ENCODE peak calls at places on chromosomes 6 and 20, in eight cellular contexts. One of them, this sample, is unnamed.
A peak's percentile ranks its signal among the peaks of the same experiment; 100 is the strongest.

GRCh38 chr20:24785141-24785924 is 163.7 kb upstream of the CST7 start:
- DNase-seq in fibroblast of lung: peak; percentile 90
- DNase-seq in H9: no peak
- DNase-seq in stomach: no peak
- DNase-seq in fibroblast of villous mesenchyme: no peak
- DNase-seq in HL-60: no peak
- DNase-seq in psoas muscle: no peak
- DNase-seq in B cell: no peak
- DNase-seq in this sample: no peak

GRCh38 chr20:57756921-57757320 is 47.1 kb upstream of the PMEPA1 start:
- DNase-seq in fibroblast of lung: no peak
- DNase-seq in H9: no peak
- DNase-seq in stomach: no peak
- DNase-seq in fibroblast of villous mesenchyme: no peak
- DNase-seq in HL-60: no peak
- DNase-seq in psoas muscle: no peak
- DNase-seq in B cell: no peak
- DNase-seq in this sample: no peak

GRCh38 chr6:143400258-143401059 is 50.0 kb downstream of the ADAT2 start:
- DNase-seq in fibroblast of lung: peak; percentile 44
- DNase-seq in H9: no peak
- DNase-seq in stomach: peak; percentile 36
- DNase-seq in fibroblast of villous mesenchyme: no peak
- DNase-seq in HL-60: peak; percentile 6
- DNase-seq in psoas muscle: no peak
- DNase-seq in B cell: no peak
- DNase-seq in this sample: no peak

GRCh38 chr20:584375-585301 is 25.5 kb downstream of the TCF15 start:
- DNase-seq in fibroblast of lung: no peak
- DNase-seq in H9: no peak
- DNase-seq in stomach: no peak
- DNase-seq in fibroblast of villous mesenchyme: no peak
- DNase-seq in HL-60: peak; percentile 8
- DNase-seq in psoas muscle: no peak
- DNase-seq in B cell: no peak
- DNase-seq in this sample: no peak

GRCh38 chr6:20424679-20425078 is 23.0 kb downstream of the E2F3 start:
- DNase-seq in fibroblast of lung: no peak
- DNase-seq in H9: no peak
- DNase-seq in stomach: no peak
- DNase-seq in fibroblast of villous mesenchyme: peak; percentile 52
- DNase-seq in HL-60: no peak
- DNase-seq in psoas muscle: no peak
- DNase-seq in B cell: no peak
- DNase-seq in this sample: no peak

GRCh38 chr6:109834595-109835437 is 143.3 kb upstream of the GPR6 start:
- DNase-seq in fibroblast of lung: no peak
- DNase-seq in H9: no peak
- DNase-seq in stomach: no peak
- DNase-seq in fibroblast of villous mesenchyme: no peak
- DNase-seq in HL-60: no peak
- DNase-seq in psoas muscle: no peak
- DNase-seq in B cell: no peak
- DNase-seq in this sample: no peak

GRCh38 chr6:63802606-63803206 is 167.1 kb downstream of the PHF3 start:
- DNase-seq in fibroblast of lung: peak; percentile 17
- DNase-seq in H9: no peak
- DNase-seq in stomach: no peak
- DNase-seq in fibroblast of villous mesenchyme: peak; percentile 56
- DNase-seq in HL-60: no peak
- DNase-seq in psoas muscle: no peak
- DNase-seq in B cell: no peak
- DNase-seq in this sample: no peak

GRCh38 chr6:41411961-41412360 is 76.6 kb downstream of the NCR2 start:
- DNase-seq in fibroblast of lung: peak; percentile 11
- DNase-seq in H9: no peak
- DNase-seq in stomach: no peak
- DNase-seq in fibroblast of villous mesenchyme: no peak
- DNase-seq in HL-60: no peak
- DNase-seq in psoas muscle: no peak
- DNase-seq in B cell: no peak
- DNase-seq in this sample: no peak

GRCh38 chr20:3931664-3932063 is 42.5 kb downstream of the PANK2 start:
- DNase-seq in fibroblast of lung: peak; percentile 51
- DNase-seq in H9: no peak
- DNase-seq in stomach: no peak
- DNase-seq in fibroblast of villous mesenchyme: no peak
- DNase-seq in HL-60: no peak
- DNase-seq in psoas muscle: no peak
- DNase-seq in B cell: no peak
- DNase-seq in this sample: no peak

GRCh38 chr6:2524090-2524489 is 226.6 kb downstream of the MYLK4 start:
- DNase-seq in fibroblast of lung: no peak
- DNase-seq in H9: no peak
- DNase-seq in stomach: no peak
- DNase-seq in fibroblast of villous mesenchyme: no peak
- DNase-seq in HL-60: no peak
- DNase-seq in psoas muscle: no peak
- DNase-seq in B cell: no peak
- DNase-seq in this sample: peak; percentile 13
- TF ChIP-seq CTCF in fibroblast of lung: peak; percentile 39
- TF ChIP-seq CTCF in H9: peak; percentile 51
- TF ChIP-seq CTCF in stomach: no peak
- TF ChIP-seq CTCF in fibroblast of villous mesenchyme: peak; percentile 13
- TF ChIP-seq CTCF in HL-60: peak; percentile 26
- TF ChIP-seq CTCF in psoas muscle: no peak
- TF ChIP-seq CTCF in B cell: no peak
- TF ChIP-seq CTCF in this sample: no peak

GRCh38 chr20:16806061-16806460 is 57.9 kb downstream of the OTOR start:
- DNase-seq in fibroblast of lung: no peak
- DNase-seq in H9: no peak
- DNase-seq in stomach: no peak
- DNase-seq in fibroblast of villous mesenchyme: no peak
- DNase-seq in HL-60: no peak
- DNase-seq in psoas muscle: no peak
- DNase-seq in B cell: no peak
- DNase-seq in this sample: no peak

GRCh38 chr20:16803965-16804792 is 56.0 kb downstream of the OTOR start:
- DNase-seq in fibroblast of lung: peak; percentile 33
- DNase-seq in H9: peak; percentile 67
- DNase-seq in stomach: peak; percentile 54
- DNase-seq in fibroblast of villous mesenchyme: peak; percentile 58
- DNase-seq in HL-60: peak; percentile 12
- DNase-seq in psoas muscle: peak; percentile 59
- DNase-seq in B cell: peak; percentile 15
- DNase-seq in this sample: peak; percentile 80

GRCh38 chr20:16804793-16805187 is 56.6 kb downstream of the OTOR start:
- DNase-seq in fibroblast of lung: no peak
- DNase-seq in H9: no peak
- DNase-seq in stomach: no peak
- DNase-seq in fibroblast of villous mesenchyme: no peak
- DNase-seq in HL-60: no peak
- DNase-seq in psoas muscle: no peak
- DNase-seq in B cell: no peak
- DNase-seq in this sample: no peak

GRCh38 chr20:16802652-16802935 is 54.4 kb downstream of the OTOR start:
- DNase-seq in fibroblast of lung: no peak
- DNase-seq in H9: no peak
- DNase-seq in stomach: no peak
- DNase-seq in fibroblast of villous mesenchyme: no peak
- DNase-seq in HL-60: no peak
- DNase-seq in psoas muscle: no peak
- DNase-seq in B cell: no peak
- DNase-seq in this sample: no peak

DNA sequence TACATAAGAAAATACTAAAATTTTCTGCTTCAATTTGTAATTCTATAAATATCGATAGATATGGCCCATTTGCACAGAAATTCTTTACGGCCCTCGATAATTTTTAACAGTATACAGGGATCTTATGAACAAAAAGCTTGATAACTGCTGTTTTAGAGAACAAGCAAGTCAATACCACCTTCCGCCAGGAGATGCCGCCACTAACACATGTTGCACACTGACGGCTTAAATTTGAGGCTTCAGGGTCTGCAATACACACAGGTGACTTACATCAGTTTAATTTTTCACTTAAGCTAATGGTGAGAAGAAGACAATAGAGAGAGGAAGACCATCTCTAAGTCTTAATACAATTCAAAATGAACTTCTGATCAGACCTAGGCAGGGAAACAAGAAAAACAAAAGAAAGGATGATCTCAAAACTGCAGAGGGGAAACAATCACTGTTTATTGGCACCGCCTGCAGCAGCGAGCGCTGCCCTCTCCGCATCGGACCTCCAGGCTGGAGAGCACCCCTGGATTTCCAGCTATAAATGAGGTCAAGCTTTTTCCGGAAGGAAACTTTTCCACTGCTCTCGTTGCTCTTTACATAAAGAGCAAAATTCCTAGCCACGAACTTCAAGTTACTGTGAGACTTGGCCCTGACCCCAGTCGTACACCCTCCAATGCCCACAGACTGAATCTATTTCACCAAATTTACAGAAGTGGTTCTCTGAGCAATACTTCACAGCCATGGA is 53.9 kb downstream of the OTOR start:
- DNase-seq in fibroblast of lung: peak; percentile 38
- DNase-seq in H9: peak; percentile 70
- DNase-seq in stomach: peak; percentile 68
- DNase-seq in fibroblast of villous mesenchyme: peak; percentile 51
- DNase-seq in HL-60: peak; percentile 4
- DNase-seq in psoas muscle: peak; percentile 67
- DNase-seq in B cell: peak; percentile 17
- DNase-seq in this sample: peak; percentile 82
- TF ChIP-seq CTCF in fibroblast of lung: peak; percentile 93
- TF ChIP-seq CTCF in H9: peak; percentile 92
- TF ChIP-seq CTCF in stomach: no peak
- TF ChIP-seq CTCF in fibroblast of villous mesenchyme: peak; percentile 90
- TF ChIP-seq CTCF in HL-60: peak; percentile 76
- TF ChIP-seq CTCF in psoas muscle: peak; percentile 75
- TF ChIP-seq CTCF in B cell: peak; percentile 98
- TF ChIP-seq CTCF in this sample: peak; percentile 77

GRCh38 chr20:16574656-16575355 is 1.6 kb upstream of the KIF16B start:
- DNase-seq in fibroblast of lung: peak; percentile 64
- DNase-seq in H9: peak; percentile 94
- DNase-seq in stomach: peak; percentile 92
- DNase-seq in fibroblast of villous mesenchyme: peak; percentile 76
- DNase-seq in HL-60: no peak
- DNase-seq in psoas muscle: peak; percentile 96
- DNase-seq in B cell: peak; percentile 85
- DNase-seq in this sample: peak; percentile 67

GRCh38 chr20:16573011-16573965 is at the start of gene KIF16B:
- DNase-seq in fibroblast of lung: peak; percentile 89
- DNase-seq in H9: peak; percentile 96
- DNase-seq in stomach: peak; percentile 96
- DNase-seq in fibroblast of villous mesenchyme: peak; percentile 87
- DNase-seq in HL-60: peak; percentile 8
- DNase-seq in psoas muscle: peak; percentile 95
- DNase-seq in B cell: peak; percentile 89
- DNase-seq in this sample: peak; percentile 97

GRCh38 chr20:16566080-16566479 is 7.2 kb downstream of the KIF16B start:
- DNase-seq in fibroblast of lung: no peak
- DNase-seq in H9: no peak
- DNase-seq in stomach: no peak
- DNase-seq in fibroblast of villous mesenchyme: no peak
- DNase-seq in HL-60: no peak
- DNase-seq in psoas muscle: no peak
- DNase-seq in B cell: no peak
- DNase-seq in this sample: no peak

GRCh38 chr20:16571333-16571732 is 1.9 kb downstream of the KIF16B start:
- DNase-seq in fibroblast of lung: no peak
- DNase-seq in H9: no peak
- DNase-seq in stomach: no peak
- DNase-seq in fibroblast of villous mesenchyme: no peak
- DNase-seq in HL-60: no peak
- DNase-seq in psoas muscle: no peak
- DNase-seq in B cell: no peak
- DNase-seq in this sample: no peak

GRCh38 chr20:16569218-16570153 is 3.8 kb downstream of the KIF16B start:
- DNase-seq in fibroblast of lung: no peak
- DNase-seq in H9: no peak
- DNase-seq in stomach: no peak
- DNase-seq in fibroblast of villous mesenchyme: no peak
- DNase-seq in HL-60: no peak
- DNase-seq in psoas muscle: no peak
- DNase-seq in B cell: no peak
- DNase-seq in this sample: no peak
- TF ChIP-seq CTCF in fibroblast of lung: no peak
- TF ChIP-seq CTCF in H9: no peak
- TF ChIP-seq CTCF in stomach: no peak
- TF ChIP-seq CTCF in fibroblast of villous mesenchyme: no peak
- TF ChIP-seq CTCF in HL-60: no peak
- TF ChIP-seq CTCF in psoas muscle: no peak
- TF ChIP-seq CTCF in B cell: no peak
- TF ChIP-seq CTCF in this sample: no peak

GRCh38 chr20:64133951-64134407 is 26.6 kb upstream of the NPBWR2 start:
- DNase-seq in fibroblast of lung: no peak
- DNase-seq in H9: no peak
- DNase-seq in stomach: no peak
- DNase-seq in fibroblast of villous mesenchyme: no peak
- DNase-seq in HL-60: no peak
- DNase-seq in psoas muscle: no peak
- DNase-seq in B cell: no peak
- DNase-seq in this sample: no peak
- TF ChIP-seq CTCF in fibroblast of lung: peak; percentile 13
- TF ChIP-seq CTCF in H9: peak; percentile 69
- TF ChIP-seq CTCF in stomach: no peak
- TF ChIP-seq CTCF in fibroblast of villous mesenchyme: peak; percentile 19
- TF ChIP-seq CTCF in HL-60: no peak
- TF ChIP-seq CTCF in psoas muscle: peak; percentile 9
- TF ChIP-seq CTCF in B cell: no peak
- TF ChIP-seq CTCF in this sample: no peak

GRCh38 chr20:51711426-51711825 is 56.8 kb downstream of the ATP9A start:
- DNase-seq in fibroblast of lung: no peak
- DNase-seq in H9: no peak
- DNase-seq in stomach: no peak
- DNase-seq in fibroblast of villous mesenchyme: no peak
- DNase-seq in HL-60: no peak
- DNase-seq in psoas muscle: no peak
- DNase-seq in B cell: no peak
- DNase-seq in this sample: no peak

GRCh38 chr20:51715028-51715872 is 52.9 kb downstream of the ATP9A start:
- DNase-seq in fibroblast of lung: no peak
- DNase-seq in H9: no peak
- DNase-seq in stomach: no peak
- DNase-seq in fibroblast of villous mesenchyme: no peak
- DNase-seq in HL-60: no peak
- DNase-seq in psoas muscle: no peak
- DNase-seq in B cell: no peak
- DNase-seq in this sample: no peak

GRCh38 chr20:51713213-51713598 is 55.0 kb downstream of the ATP9A start:
- DNase-seq in fibroblast of lung: no peak
- DNase-seq in H9: no peak
- DNase-seq in stomach: no peak
- DNase-seq in fibroblast of villous mesenchyme: no peak
- DNase-seq in HL-60: no peak
- DNase-seq in psoas muscle: no peak
- DNase-seq in B cell: no peak
- DNase-seq in this sample: no peak

GRCh38 chr20:51710503-51710902 is 57.7 kb downstream of the ATP9A start:
- DNase-seq in fibroblast of lung: no peak
- DNase-seq in H9: peak; percentile 35
- DNase-seq in stomach: no peak
- DNase-seq in fibroblast of villous mesenchyme: no peak
- DNase-seq in HL-60: no peak
- DNase-seq in psoas muscle: no peak
- DNase-seq in B cell: no peak
- DNase-seq in this sample: no peak

GRCh38 chr20:51712501-51713212 is 55.5 kb downstream of the ATP9A start:
- DNase-seq in fibroblast of lung: peak; percentile 56
- DNase-seq in H9: peak; percentile 64
- DNase-seq in stomach: no peak
- DNase-seq in fibroblast of villous mesenchyme: peak; percentile 34
- DNase-seq in HL-60: no peak
- DNase-seq in psoas muscle: no peak
- DNase-seq in B cell: no peak
- DNase-seq in this sample: peak; percentile 31
- TF ChIP-seq CTCF in fibroblast of lung: peak; percentile 73
- TF ChIP-seq CTCF in H9: peak; percentile 81
- TF ChIP-seq CTCF in stomach: no peak
- TF ChIP-seq CTCF in fibroblast of villous mesenchyme: peak; percentile 57
- TF ChIP-seq CTCF in HL-60: no peak
- TF ChIP-seq CTCF in psoas muscle: no peak
- TF ChIP-seq CTCF in B cell: no peak
- TF ChIP-seq CTCF in this sample: peak; percentile 28